ENCODE peak calls at places on chromosome 14, in five cellular contexts. Z is aorta; M is CD4-positive, alpha-beta T cell; V is body of pancreas; T is testis. N is an unnamed sample. For H3K9me3, the result is how much of the 10 kb centered on the place peaks cover.

GRCh38 chr14:36214476-36215216 is 38.1 kb upstream of the PTCSC3 start:
- DNase-seq in M (no peak), Z (no peak), V (no peak), T (no peak), N (no peak)

GRCh38 chr14:35927727-35928126 is 101.6 kb downstream of the BRMS1L start:
- DNase-seq in Z (no peak), M (no peak), T (no peak), V (no peak), N (no peak)

GRCh38 chr14:58730793-58731464 is 93.2 kb downstream of the DACT1 start:
- DNase-seq in T (no peak), M (no peak), V (no peak), Z (no peak), N (no peak)

GRCh38 chr14:29759521-29760340 is 167.9 kb downstream of the PRKD1 start:
- DNase-seq in M (no peak), Z (no peak), V (no peak), T (no peak), N (no peak)

GRCh38 chr14:77098470-77099353 is 654 bp downstream of the CIPC start:
- DNase-seq in T (peak), V (peak), M (no peak), Z (peak), N (no peak)

GRCh38 chr14:91835920-91836843 is 31.2 kb downstream of the TC2N start:
- DNase-seq in M (peak), Z (peak), T (peak), V (peak), N (peak)

GRCh38 chr14:64465856-64466554 is 706 bp downstream of the AKAP5 start:
- DNase-seq in T (peak), M (no peak), Z (no peak), V (peak), N (no peak)

GRCh38 chr14:54420478-54421116 is 20.6 kb downstream of the CNIH1 start:
- DNase-seq in V (peak), M (no peak), Z (no peak), T (peak), N (no peak)

GRCh38 chr14:23929822-23930294 is 23.7 kb upstream of the DHRS4 start:
- DNase-seq in Z (peak), V (peak), T (peak), M (peak), N (peak)

GRCh38 chr14:100176811-100177327 is 17.4 kb upstream of the DEGS2 start:
- DNase-seq in M (no peak), V (no peak), T (no peak), Z (no peak), N (no peak)

GRCh38 chr14:54475187-54475881 is 13.4 kb downstream of the GMFB start:
- DNase-seq in V (no peak), Z (no peak), M (no peak), T (no peak), N (no peak)

GRCh38 chr14:66315098-66315497 is 171.1 kb upstream of the CCDC196 start:
- DNase-seq in V (no peak), M (no peak), T (no peak), Z (no peak), N (no peak)

GRCh38 chr14:22213110-22213509 is 375.9 kb downstream of the DAD1 start:
- DNase-seq in M (no peak), Z (no peak), V (no peak), T (no peak), N (no peak)

GRCh38 chr14:23645812-23646647 is 9.9 kb downstream of the DHRS2 start:
- DNase-seq in V (no peak), T (no peak), M (no peak), Z (no peak), N (no peak)

GRCh38 chr14:35085441-35085840 is 36.3 kb downstream of the PPP2R3C start:
- DNase-seq in V (no peak), T (no peak), Z (no peak), M (no peak), N (no peak)

GRCh38 chr14:31414190-31414833 is 6.0 kb downstream of the HEATR5A start:
- DNase-seq in Z (no peak), M (no peak), V (no peak), T (no peak), N (no peak)

GRCh38 chr14:20606190-20606901 is 15.2 kb upstream of the RNASE12 start:
- DNase-seq in Z (no peak), V (peak), M (no peak), T (peak), N (no peak)

GRCh38 chr14:21978184-21978998 is 304.8 kb upstream of the OR4E1 start:
- DNase-seq in V (peak), Z (no peak), M (peak), T (peak), N (no peak)

GRCh38 chr14:99268776-99269510 is 3.1 kb downstream of the BCL11B start:
- DNase-seq in T (no peak), Z (no peak), V (no peak), M (no peak), N (no peak)

GRCh38 chr14:39431416-39432178 is 636 bp downstream of the FBXO33 start:
- DNase-seq in Z (peak), V (peak), M (peak), T (peak), N (peak)

GRCh38 chr14:72419226-72419625 is 474.7 kb downstream of the DPF3 start:
- DNase-seq in V (no peak), M (no peak), T (no peak), Z (no peak), N (no peak)

GRCh38 chr14:22824711-22825359 is 4.9 kb upstream of the MRPL52 start:
- DNase-seq in Z (peak), T (no peak), V (peak), M (no peak), N (no peak)

GRCh38 chr14:52547526-52547925 is 4.8 kb downstream of the TXNDC16 start:
- DNase-seq in Z (no peak), T (no peak), M (no peak), V (no peak), N (no peak)

GRCh38 chr14:89198544-89199329 is 218.3 kb downstream of the FOXN3 start:
- DNase-seq in M (no peak), Z (no peak), V (peak), T (no peak), N (no peak)

GRCh38 chr14:35374273-35374681 is 30.3 kb downstream of the NFKBIA start:
- DNase-seq in V (peak), Z (no peak), T (peak), M (no peak), N (no peak)

GRCh38 chr14:67641480-67641879 is 21.8 kb downstream of the ARG2 start:
- DNase-seq in V (no peak), M (no peak), Z (no peak), T (no peak), N (no peak)
- H3K9me3 ChIP-seq in V (under half), M (under half), Z (under half), T (under half), N (under half)

GRCh38 chr14:105817971-105818711 is 291.8 kb downstream of the TMEM121 start:
- DNase-seq in Z (no peak), M (no peak), V (no peak), T (no peak), N (no peak)

DNA sequence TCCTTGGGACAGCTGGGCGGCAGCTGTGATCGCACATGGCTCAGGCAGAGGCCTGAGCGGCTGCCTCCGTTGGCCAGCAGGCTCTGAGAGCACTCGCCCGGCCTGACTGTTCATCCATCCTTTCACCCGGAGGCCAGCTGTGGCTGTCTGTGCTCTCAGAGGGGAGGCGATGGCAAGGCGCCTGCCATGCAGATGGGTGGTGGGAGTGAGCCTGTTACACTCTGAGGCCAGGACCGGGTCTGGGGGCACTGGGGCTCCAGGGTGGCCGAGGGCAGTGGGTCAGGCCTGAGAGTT is 292.3 kb downstream of the TMEM121 start:
- DNase-seq in V (no peak), T (no peak), Z (no peak), M (no peak), N (no peak)
- H3K9me3 ChIP-seq in V (under half), T (under half), Z (under half), M (under half), N (under half)

DNA sequence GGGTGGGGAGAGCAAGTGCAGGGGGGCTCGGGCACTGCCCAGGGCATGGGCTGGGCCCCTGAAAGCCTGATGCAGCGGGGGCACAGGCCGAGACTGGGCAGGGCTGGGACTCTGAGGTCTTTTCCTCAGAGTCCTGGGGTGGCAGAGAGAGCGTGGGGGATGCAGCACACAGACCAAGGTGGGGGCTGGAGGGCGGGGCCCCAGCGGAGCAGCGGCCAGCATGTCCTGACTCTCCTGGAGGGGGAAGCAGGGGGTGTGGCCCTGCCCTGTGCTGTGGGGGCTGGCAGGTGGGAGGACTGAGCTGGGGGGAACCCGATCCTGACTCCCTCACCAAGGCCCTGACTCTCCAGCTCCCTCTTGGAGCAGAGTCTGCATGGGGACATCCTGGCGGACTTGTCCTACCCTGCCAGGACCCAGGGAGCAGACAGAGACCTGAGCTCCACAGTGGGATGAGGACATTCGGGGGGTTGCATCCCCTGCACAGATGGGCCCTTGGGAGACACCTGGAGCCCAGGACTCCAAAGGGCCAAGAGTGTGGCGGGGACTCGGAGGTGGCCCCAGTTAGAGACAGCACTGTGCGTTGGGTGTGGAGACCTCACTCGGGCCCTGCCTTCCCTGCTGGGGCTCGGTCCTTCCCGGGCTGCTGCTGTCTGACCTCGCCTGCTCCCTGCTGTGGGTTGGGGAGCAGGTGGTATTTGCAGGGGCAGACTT is 326.1 kb downstream of the TMEM121 start:
- DNase-seq in V (no peak), T (peak), Z (peak), M (no peak), N (no peak)
- H3K9me3 ChIP-seq in V (under half), T (under half), Z (under half), M (under half), N (under half)

GRCh38 chr14:97155814-97156213 is 358.6 kb downstream of the VRK1 start:
- DNase-seq in T (no peak), V (no peak), Z (no peak), M (no peak), N (no peak)
- H3K9me3 ChIP-seq in T (under half), V (under half), Z (under half), M (under half), N (under half)

GRCh38 chr14:97489750-97490149 is 692.6 kb downstream of the VRK1 start:
- DNase-seq in T (no peak), V (no peak), Z (no peak), M (no peak), N (no peak)
- H3K9me3 ChIP-seq in T (under half), V (under half), Z (under half), M (under half), N (under half)

N was measured in T-helper 17 cell.